ENCODE peak calls at places on chromosome X, in four cellular contexts. A is heart left ventricle; I is right lobe of liver; N is CD4-positive, alpha-beta T cell. M is an unnamed sample.

GRCh38 chrX:32483534-32484136 is 727.7 kb downstream of the DMD start:
- DNase-seq in I (no peak), A (no peak), N (no peak), M (no peak)

GRCh38 chrX:17038681-17039161 is 92.3 kb downstream of the REPS2 start:
- DNase-seq in N (no peak), A (no peak), I (no peak), M (no peak)

GRCh38 chrX:69313622-69314290 is 148.5 kb upstream of the PJA1 start:
- DNase-seq in I (no peak), A (no peak), N (no peak), M (no peak)

GRCh38 chrX:119654112-119654531 is 38.8 kb downstream of the SEPTIN6 start:
- DNase-seq in I (no peak), N (peak), A (peak), M (no peak)

GRCh38 chrX:51148848-51149247 is 183.8 kb upstream of the NUDT10 start:
- DNase-seq in A (no peak), I (no peak), N (no peak), M (no peak)

GRCh38 chrX:73447311-73447794 is 500 bp downstream of the CDX4 start:
- DNase-seq in A (no peak), N (no peak), I (peak), M (no peak)

GRCh38 chrX:54484666-54485065 is 11.4 kb downstream of the FGD1 start:
- DNase-seq in I (no peak), N (no peak), A (peak), M (no peak)

GRCh38 chrX:46376246-46376885 is 168.9 kb downstream of the ZNF674 start:
- DNase-seq in I (no peak), N (no peak), A (no peak), M (no peak)

GRCh38 chrX:141176586-141177451 is at the start of gene LDOC1:
- DNase-seq in N (peak), I (peak), A (peak), M (peak)

GRCh38 chrX:337331-337831 is 18.8 kb upstream of the GTPBP6 start:
- DNase-seq in A (peak), N (no peak), I (peak), M (no peak)

GRCh38 chrX:153762636-153763173 is 1.3 kb upstream of the PLXNB3 start:
- DNase-seq in A (no peak), I (peak), N (no peak), M (no peak)

GRCh38 chrX:121208563-121208962 is 161.2 kb downstream of the GLUD2 start:
- DNase-seq in N (no peak), I (no peak), A (no peak), M (no peak)

GRCh38 chrX:34656467-34656841 is 631 bp downstream of the TMEM47 start:
- DNase-seq in I (peak), N (no peak), A (peak), M (no peak)

GRCh38 chrX:12463873-12464272 is 325.6 kb downstream of the FRMPD4 start:
- DNase-seq in N (no peak), A (no peak), I (no peak), M (no peak)

GRCh38 chrX:102546818-102547493 is 30.4 kb upstream of the TMSB15A start:
- DNase-seq in A (no peak), N (peak), I (no peak), M (no peak)

GRCh38 chrX:3548743-3549441 is 164.6 kb downstream of the PRKX start:
- DNase-seq in N (no peak), I (no peak), A (no peak), M (no peak)

GRCh38 chrX:14591976-14592375 is 62.6 kb downstream of the GLRA2 start:
- DNase-seq in I (no peak), N (no peak), A (no peak), M (no peak)

DNA sequence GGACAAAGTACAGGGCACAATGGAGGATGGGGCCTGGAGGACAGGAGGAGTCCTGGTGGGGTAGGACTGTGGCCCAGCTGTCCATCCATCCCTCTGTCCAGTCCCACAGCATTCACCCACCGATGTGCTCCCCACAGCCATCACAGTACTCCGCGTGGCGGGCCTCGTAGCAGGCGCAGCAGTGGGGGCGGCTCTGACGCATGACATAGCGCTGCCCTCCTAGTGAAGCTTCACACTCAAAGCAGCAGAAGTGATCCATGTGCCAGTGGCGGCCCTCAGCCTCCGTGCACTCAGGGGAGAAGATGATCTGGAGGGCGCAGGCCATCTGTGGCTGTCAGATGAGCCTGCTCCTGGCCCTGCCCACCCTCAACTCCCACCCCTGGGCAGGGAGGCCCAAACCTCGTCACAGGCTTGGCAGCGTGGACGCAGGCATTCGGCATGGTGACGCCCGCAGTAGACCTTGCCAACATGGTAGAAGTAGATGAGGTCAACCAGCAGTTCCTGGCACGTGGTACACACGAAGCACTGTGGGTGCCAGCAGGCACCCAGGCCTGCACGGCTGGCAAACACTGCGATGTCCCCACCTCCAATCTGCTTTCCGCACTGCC is 6.3 kb downstream of the PLP2 start:
- DNase-seq in A (no peak), N (no peak), I (no peak), M (no peak)
- TF ChIP-seq CTCF in A (no peak), N (no peak), I (no peak), M (no peak)

GRCh38 chrX:129984196-129984962 is 1.9 kb downstream of the BCORL1 start:
- DNase-seq in I (peak), A (peak), N (no peak), M (peak)
- TF ChIP-seq CTCF in I (no peak), A (no peak), N (no peak), M (no peak)

GRCh38 chrX:79524642-79525041 is 157.5 kb upstream of the ITM2A start:
- DNase-seq in I (no peak), A (no peak), N (no peak), M (no peak)
- TF ChIP-seq CTCF in I (peak), A (no peak), N (no peak), M (no peak)

GRCh38 chrX:31279359-31279758 is 207.5 kb upstream of the FTHL17 start:
- DNase-seq in I (no peak), A (no peak), N (no peak), M (no peak)
- TF ChIP-seq CTCF in I (peak), A (peak), N (no peak), M (no peak)

DNA sequence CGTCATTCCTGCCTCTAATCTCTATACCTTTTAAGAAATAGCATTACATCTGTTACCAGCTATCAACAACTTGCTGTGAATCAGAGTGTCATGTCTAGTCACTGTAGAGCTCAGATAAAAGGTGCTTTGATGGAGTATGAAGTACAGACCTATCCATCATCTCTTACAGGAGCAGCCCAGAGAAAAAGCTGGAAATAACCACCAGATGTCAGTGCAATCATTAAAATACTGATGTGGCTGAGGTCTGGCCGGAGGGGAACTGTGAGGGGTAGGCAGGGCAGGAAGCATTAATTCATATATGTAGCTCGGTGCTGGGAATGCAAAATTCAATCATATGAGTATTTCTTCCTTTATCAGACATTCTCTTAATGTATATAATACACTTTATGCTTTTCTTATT is 100.6 kb downstream of the AKAP4 start:
- DNase-seq in A (no peak), N (no peak), I (no peak), M (no peak)
- TF ChIP-seq CTCF in A (peak), N (no peak), I (peak), M (peak)

DNA sequence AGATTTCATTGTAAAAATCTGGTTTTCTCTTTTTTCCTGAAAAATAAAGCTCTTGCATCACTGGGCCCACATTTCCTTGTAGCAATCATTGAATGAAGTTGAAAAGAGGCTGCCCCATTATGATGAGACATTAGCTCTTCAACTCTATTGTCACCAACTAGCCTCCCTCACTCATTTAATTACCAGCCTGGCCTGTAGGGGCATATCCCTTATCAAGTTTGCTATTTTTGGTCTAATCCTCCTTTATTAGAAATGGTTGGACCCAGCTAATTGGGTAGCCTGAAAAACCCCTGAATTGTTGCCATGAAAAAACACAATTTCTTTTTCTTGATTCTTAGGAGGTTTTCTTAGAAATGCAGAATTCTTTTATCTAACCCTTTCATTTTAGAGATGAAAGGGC is 164.6 kb upstream of the CASK start:
- DNase-seq in I (no peak), N (no peak), A (no peak), M (no peak)
- TF ChIP-seq CTCF in I (no peak), N (no peak), A (no peak), M (no peak)